ENCODE peak calls at places on chromosome 22, in nine cellular contexts. B is cardiac muscle cell, F is astrocyte of the spinal cord, A is ovary, X is upper lobe of right lung, G is brain microvascular endothelial cell, O is body of pancreas, V is neuronal stem cell, T is AG04450. M is an unnamed sample.

GRCh38 chr22:44030051-44030701 is 6.1 kb downstream of the PARVB start:
- DNase-seq in B (no peak), F (no peak), A (no peak), X (no peak), G (no peak), O (no peak), V (no peak), T (no peak), M (no peak)

GRCh38 chr22:27378343-27378800 is 423.2 kb downstream of the MN1 start:
- DNase-seq in B (no peak), F (peak), A (no peak), X (no peak), G (peak), O (peak), V (no peak), T (no peak), M (no peak)

GRCh38 chr22:45149671-45150070 is 14.1 kb upstream of the NUP50 start:
- DNase-seq in B (no peak), F (no peak), A (no peak), X (no peak), G (no peak), O (no peak), V (no peak), T (no peak), M (no peak)

GRCh38 chr22:35517769-35518530 is 22.7 kb upstream of the RASD2 start:
- DNase-seq in B (no peak), F (no peak), A (no peak), X (no peak), G (no peak), O (no peak), V (no peak), T (no peak), M (no peak)

GRCh38 chr22:35425971-35426800 is 26.2 kb downstream of the MCM5 start:
- DNase-seq in B (no peak), F (no peak), A (no peak), X (no peak), G (no peak), O (no peak), V (no peak), T (no peak), M (no peak)

GRCh38 chr22:46977656-46978343 is 215.3 kb downstream of the TBC1D22A start:
- DNase-seq in B (no peak), F (no peak), A (no peak), X (no peak), G (no peak), O (no peak), V (no peak), T (no peak), M (no peak)

GRCh38 chr22:27349456-27349855 is 452.1 kb downstream of the MN1 start:
- DNase-seq in B (no peak), F (peak), A (no peak), X (no peak), G (peak), O (no peak), V (no peak), T (no peak), M (no peak)

GRCh38 chr22:22771696-22772377 is 115.8 kb upstream of the IGLL5 start:
- DNase-seq in B (no peak), F (no peak), A (no peak), X (no peak), G (no peak), O (no peak), V (no peak), T (no peak), M (no peak)

GRCh38 chr22:17283423-17283822 is 64.2 kb upstream of the ADA2 start:
- DNase-seq in B (no peak), F (no peak), A (no peak), X (no peak), G (no peak), O (no peak), V (no peak), T (no peak), M (no peak)

GRCh38 chr22:46679711-46680269 is 58.3 kb downstream of the CERK start:
- DNase-seq in B (no peak), F (no peak), A (no peak), X (no peak), G (no peak), O (no peak), V (no peak), T (no peak), M (no peak)

GRCh38 chr22:48182036-48182435 is 1419.6 kb downstream of the TBC1D22A start:
- DNase-seq in B (no peak), F (no peak), A (no peak), X (no peak), G (no peak), O (no peak), V (no peak), T (no peak), M (no peak)

GRCh38 chr22:35552186-35552842 is 11.7 kb downstream of the RASD2 start:
- DNase-seq in B (peak), F (peak), A (peak), X (no peak), G (no peak), O (no peak), V (peak), T (no peak), M (peak)

GRCh38 chr22:24516301-24516737 is 21.2 kb downstream of the UPB1 start:
- DNase-seq in B (no peak), F (peak), A (no peak), X (no peak), G (peak), O (no peak), V (no peak), T (peak), M (no peak)

GRCh38 chr22:39290724-39291161 is 28.7 kb downstream of the RPL3 start:
- DNase-seq in B (peak), F (peak), A (peak), X (no peak), G (peak), O (peak), V (no peak), T (no peak), M (no peak)

GRCh38 chr22:33192156-33192555 is 134.0 kb upstream of the SYN3 start:
- DNase-seq in B (no peak), F (no peak), A (no peak), X (no peak), G (no peak), O (no peak), V (no peak), T (no peak), M (no peak)

GRCh38 chr22:20422271-20422958 is 15.2 kb downstream of the SCARF2 start:
- DNase-seq in B (no peak), F (peak), A (peak), X (peak), G (no peak), O (no peak), V (no peak), T (no peak), M (peak)

GRCh38 chr22:26601726-26602125 is 11.8 kb upstream of the TPST2 start:
- DNase-seq in B (no peak), F (no peak), A (no peak), X (no peak), G (no peak), O (no peak), V (no peak), T (no peak), M (no peak)

GRCh38 chr22:19933328-19934241 is 8.0 kb upstream of the COMT start:
- DNase-seq in B (no peak), F (no peak), A (no peak), X (peak), G (no peak), O (no peak), V (no peak), T (no peak), M (no peak)

GRCh38 chr22:45524157-45524556 is 21.5 kb downstream of the FBLN1 start:
- DNase-seq in B (no peak), F (no peak), A (no peak), X (no peak), G (no peak), O (no peak), V (no peak), T (no peak), M (no peak)

GRCh38 chr22:21964918-21965484 is 12.4 kb upstream of the PPM1F start:
- DNase-seq in B (no peak), F (no peak), A (no peak), X (no peak), G (no peak), O (no peak), V (no peak), T (no peak), M (no peak)

GRCh38 chr22:40463017-40463631 is 92.7 kb downstream of the SGSM3 start:
- DNase-seq in B (no peak), F (no peak), A (no peak), X (no peak), G (no peak), O (no peak), V (no peak), T (no peak), M (no peak)

GRCh38 chr22:35434061-35434750 is 34.3 kb downstream of the MCM5 start:
- DNase-seq in B (no peak), F (no peak), A (no peak), X (no peak), G (no peak), O (no peak), V (no peak), T (no peak), M (no peak)

GRCh38 chr22:37319469-37319868 is 37.2 kb downstream of the CYTH4 start:
- DNase-seq in B (peak), F (no peak), A (no peak), X (no peak), G (no peak), O (no peak), V (no peak), T (no peak), M (no peak)
- H3K4me3 ChIP-seq in B (no peak), F (no peak), A (no peak), X (no peak), G (no peak), O (no peak), V (no peak), T (no peak), M (no peak)

GRCh38 chr22:29482253-29482652 is 2.2 kb downstream of the NEFH start:
- DNase-seq in B (no peak), F (no peak), A (peak), X (no peak), G (no peak), O (no peak), V (no peak), T (no peak), M (no peak)
- H3K4me3 ChIP-seq in B (no peak), F (no peak), A (no peak), X (no peak), G (no peak), O (no peak), V (no peak), T (no peak), M (no peak)

DNA sequence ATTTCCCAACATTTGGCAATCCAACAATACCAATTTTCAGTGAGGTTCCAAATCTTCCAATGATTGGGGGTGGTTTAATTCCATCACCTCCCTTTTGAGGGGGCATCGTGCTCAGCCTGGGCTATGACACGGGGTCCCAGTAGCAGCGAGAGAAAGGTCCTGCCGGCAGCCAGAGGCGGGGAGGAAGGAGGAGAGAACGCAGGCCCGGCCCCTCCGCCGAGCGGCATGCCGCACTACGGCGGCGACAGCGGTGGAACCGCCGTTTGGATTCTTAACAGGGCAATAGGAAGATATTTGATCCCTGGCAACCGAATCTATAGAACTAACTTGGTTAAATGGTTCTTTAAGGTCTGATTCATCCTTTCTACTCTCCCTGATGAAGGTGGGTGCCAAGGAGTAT is 18.3 kb upstream of the NDUFA6 start:
- DNase-seq in B (no peak), F (no peak), A (no peak), X (no peak), G (no peak), O (no peak), V (no peak), T (no peak), M (no peak)
- H3K4me3 ChIP-seq in B (no peak), F (no peak), A (no peak), X (no peak), G (no peak), O (no peak), V (no peak), T (no peak), M (no peak)

GRCh38 chr22:28442264-28442950 is 237.2 kb downstream of the TTC28 start:
- DNase-seq in B (peak), F (peak), A (peak), X (peak), G (peak), O (peak), V (peak), T (no peak), M (peak)

GRCh38 chr22:28440517-28441366 is 238.9 kb downstream of the TTC28 start:
- DNase-seq in B (no peak), F (peak), A (no peak), X (no peak), G (peak), O (no peak), V (no peak), T (no peak), M (no peak)

GRCh38 chr22:28442951-28443876 is 236.4 kb downstream of the TTC28 start:
- DNase-seq in B (peak), F (peak), A (peak), X (peak), G (peak), O (peak), V (peak), T (no peak), M (peak)

GRCh38 chr22:28444659-28445058 is 235.0 kb downstream of the TTC28 start:
- DNase-seq in B (no peak), F (no peak), A (no peak), X (no peak), G (no peak), O (no peak), V (no peak), T (no peak), M (no peak)

GRCh38 chr22:28441720-28442263 is 237.8 kb downstream of the TTC28 start:
- DNase-seq in B (peak), F (peak), A (peak), X (no peak), G (no peak), O (peak), V (peak), T (no peak), M (no peak)
- H3K4me3 ChIP-seq in B (peak), F (peak), A (peak), X (peak), G (peak), O (no peak), V (peak), T (peak), M (peak)

DNA sequence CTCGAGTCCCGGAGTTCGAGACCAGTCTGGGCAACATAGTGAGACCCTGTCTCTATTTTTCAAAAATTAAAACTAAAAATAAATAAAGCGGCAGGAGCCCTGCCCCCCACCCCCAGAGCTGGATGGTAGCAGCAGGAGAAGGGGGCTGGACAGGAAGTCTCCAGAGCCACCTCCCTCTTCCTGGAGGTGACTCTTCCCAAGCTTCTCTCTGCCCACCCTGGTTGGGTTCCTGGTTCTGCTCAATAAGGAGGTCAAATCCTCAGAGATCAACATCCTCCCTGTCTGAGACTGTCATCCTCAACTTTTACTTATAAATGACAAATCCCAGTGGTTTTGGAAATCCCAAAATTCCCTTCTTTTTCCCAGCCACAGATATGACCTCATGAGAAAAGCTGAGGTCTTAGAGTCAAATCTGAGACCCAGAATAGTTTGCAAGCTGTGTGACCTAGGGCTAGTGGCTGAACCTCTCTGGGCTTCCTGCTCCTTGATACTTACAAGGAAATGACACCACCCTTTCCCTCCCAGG is 987 bp downstream of the C1QTNF6 start:
- DNase-seq in B (no peak), F (no peak), A (peak), X (no peak), G (no peak), O (no peak), V (no peak), T (no peak), M (no peak)
- H3K4me3 ChIP-seq in B (no peak), F (peak), A (no peak), X (peak), G (peak), O (no peak), V (peak), T (peak), M (peak)

GRCh38 chr22:31615940-31616314 is 46.1 kb downstream of the PISD start:
- DNase-seq in B (no peak), F (no peak), A (no peak), X (no peak), G (no peak), O (no peak), V (no peak), T (no peak), M (no peak)
- H3K4me3 ChIP-seq in B (no peak), F (no peak), A (no peak), X (no peak), G (no peak), O (no peak), V (no peak), T (no peak), M (no peak)

M was measured in BE2C.